ENCODE peak calls at places on chromosomes 16 and 17, in seven cellular contexts. U, A, K, L, X, R and G are unnamed samples.

GRCh38 chr17:78925662-78926555 is 722 bp upstream of the TIMP2 start:
- DNase-seq in L (no peak), U (no peak), X (no peak), R (peak), K (no peak), A (peak), G (peak)

GRCh38 chr16:50269769-50270509 is 3.6 kb downstream of the ADCY7 start:
- DNase-seq in X (peak), A (peak), R (no peak), K (no peak), U (no peak), L (no peak), G (no peak)

GRCh38 chr17:66431910-66432309 is 129.5 kb downstream of the PRKCA start:
- DNase-seq in K (no peak), R (peak), X (no peak), L (no peak), U (no peak), A (no peak), G (peak)

GRCh38 chr16:29925173-29925804 is 737 bp downstream of the KCTD13 start:
- DNase-seq in A (peak), K (no peak), R (no peak), U (no peak), L (no peak), X (no peak), G (peak)

GRCh38 chr16:85028638-85029412 is 1.2 kb downstream of the KIAA0513 start:
- DNase-seq in U (peak), R (peak), A (peak), K (peak), X (peak), L (peak), G (peak)

GRCh38 chr16:68592466-68593337 is 52.4 kb upstream of the CDH3 start:
- DNase-seq in U (no peak), K (no peak), L (no peak), X (no peak), A (peak), R (no peak), G (no peak)

GRCh38 chr17:82946081-82946480 is 106.3 kb upstream of the ZNF750 start:
- DNase-seq in U (no peak), A (no peak), X (no peak), R (no peak), K (no peak), L (no peak), G (no peak)

GRCh38 chr17:18362509-18363020 is 785 bp downstream of the SHMT1 start:
- DNase-seq in U (no peak), R (peak), K (no peak), L (no peak), X (no peak), A (peak), G (peak)

GRCh38 chr16:47888142-47888541 is 267.7 kb downstream of the ABCC12 start:
- DNase-seq in U (no peak), X (no peak), R (peak), K (no peak), L (no peak), A (no peak), G (peak)

GRCh38 chr17:58232707-58233156 is 5.7 kb upstream of the LPO start:
- DNase-seq in X (no peak), U (no peak), L (no peak), R (peak), A (no peak), K (no peak), G (peak)

GRCh38 chr16:84879569-84880487 is 60.0 kb downstream of the CRISPLD2 start:
- DNase-seq in X (no peak), A (peak), L (no peak), R (peak), K (no peak), U (no peak), G (no peak)

GRCh38 chr17:49723423-49723822 is 15.7 kb upstream of the SLC35B1 start:
- DNase-seq in K (no peak), R (no peak), X (no peak), L (no peak), U (peak), A (no peak), G (no peak)

GRCh38 chr17:41631890-41632269 is 7.5 kb upstream of the KRT17 start:
- DNase-seq in U (no peak), X (no peak), K (no peak), R (no peak), L (no peak), A (no peak), G (no peak)

GRCh38 chr17:36544049-36544319 is 735 bp upstream of the GGNBP2 start:
- DNase-seq in L (no peak), R (no peak), U (no peak), A (no peak), K (no peak), X (no peak), G (peak)

GRCh38 chr17:12729086-12729485 is 60.2 kb upstream of the ARHGAP44 start:
- DNase-seq in R (no peak), U (no peak), X (no peak), K (no peak), A (no peak), L (no peak), G (no peak)

GRCh38 chr16:22092143-22092933 is at the start of gene VWA3A:
- DNase-seq in X (no peak), K (no peak), U (peak), L (no peak), A (peak), R (no peak), G (peak)

GRCh38 chr16:27230562-27230991 is 27.3 kb downstream of the KDM8 start:
- DNase-seq in U (no peak), K (peak), L (peak), A (peak), R (peak), X (peak), G (no peak)

GRCh38 chr16:1749152-1750117 is 21.9 kb downstream of the NME3 start:
- DNase-seq in K (no peak), X (no peak), U (no peak), A (no peak), L (no peak), R (no peak), G (no peak)

GRCh38 chr17:44502598-44503079 is 567 bp downstream of the GPATCH8 start:
- DNase-seq in R (peak), U (peak), X (no peak), K (no peak), A (no peak), L (no peak), G (no peak)

GRCh38 chr16:50114357-50115129 is 38.6 kb upstream of the TENT4B start:
- DNase-seq in R (peak), U (no peak), A (peak), L (no peak), K (no peak), X (no peak), G (peak)

GRCh38 chr17:31598921-31599571 is 207.6 kb downstream of the RAB11FIP4 start:
- DNase-seq in X (no peak), A (no peak), R (peak), L (no peak), K (no peak), U (no peak), G (no peak)

GRCh38 chr17:14196337-14196997 is 40.2 kb downstream of the CDRT15 start:
- DNase-seq in U (no peak), L (no peak), R (no peak), A (peak), K (no peak), X (no peak), G (no peak)

GRCh38 chr16:69709456-69710084 is 16.8 kb downstream of the NQO1 start:
- DNase-seq in R (peak), L (no peak), K (no peak), A (peak), X (no peak), U (no peak), G (peak)

GRCh38 chr17:32849879-32850278 is 27.0 kb downstream of the MYO1D start:
- DNase-seq in A (no peak), U (no peak), L (no peak), K (no peak), X (no peak), R (no peak), G (peak)

GRCh38 chr16:23423496-23424049 is 29.4 kb downstream of the COG7 start:
- DNase-seq in K (no peak), L (no peak), A (no peak), X (no peak), U (no peak), R (peak), G (peak)

GRCh38 chr17:9924735-9925191 is 19.7 kb upstream of the RCVRN start:
- DNase-seq in U (no peak), K (peak), L (no peak), R (peak), X (peak), A (peak), G (peak)

GRCh38 chr17:4522661-4523060 is 24.0 kb downstream of the SPNS2 start:
- DNase-seq in X (no peak), K (no peak), A (no peak), R (no peak), L (no peak), U (peak), G (no peak)

GRCh38 chr17:61884864-61885263 is 21.5 kb upstream of the BRIP1 start:
- DNase-seq in L (no peak), K (no peak), U (no peak), X (no peak), A (no peak), R (no peak), G (no peak)

GRCh38 chr17:65560628-65561371 is 648 bp downstream of the AXIN2 start:
- DNase-seq in L (peak), A (peak), U (peak), K (peak), R (peak), X (peak), G (peak)